ENCODE peak calls at places on chromosomes 4 and X, in four cellular contexts. One of them, this sample, is unnamed.

GRCh38 chr4:83929550-83929949 is 393.6 kb downstream of the GPAT3 start:
- DNase-seq in cardiac muscle cell: no peak
- DNase-seq in HEK293T: no peak
- DNase-seq in EL: no peak
- DNase-seq in this sample: no peak

GRCh38 chr4:107060388-107060787 is 24.3 kb upstream of the DKK2 start:
- DNase-seq in EL: peak; percentile 7
- DNase-seq in cardiac muscle cell: no peak
- DNase-seq in HEK293T: no peak
- DNase-seq in this sample: no peak

GRCh38 chr4:102780476-102781144 is 19.8 kb upstream of the MANBA start:
- DNase-seq in cardiac muscle cell: peak; percentile 5
- DNase-seq in EL: peak; percentile 22
- DNase-seq in HEK293T: peak; percentile 14
- DNase-seq in this sample: no peak

GRCh38 chr4:61648264-61648663 is 448.1 kb downstream of the ADGRL3 start:
- DNase-seq in EL: no peak
- DNase-seq in cardiac muscle cell: no peak
- DNase-seq in HEK293T: no peak
- DNase-seq in this sample: peak; percentile 67

GRCh38 chrX:47143894-47144625 is 442 bp downstream of the NDUFB11 start:
- DNase-seq in HEK293T: no peak
- DNase-seq in EL: peak; percentile 29
- DNase-seq in cardiac muscle cell: peak; percentile 23
- DNase-seq in this sample: no peak

GRCh38 chr4:7793186-7793585 is 146.5 kb downstream of the AFAP1 start:
- DNase-seq in EL: no peak
- DNase-seq in cardiac muscle cell: no peak
- DNase-seq in HEK293T: no peak
- DNase-seq in this sample: no peak

GRCh38 chr4:56743550-56743949 is 62.5 kb upstream of the HOPX start:
- DNase-seq in HEK293T: peak; percentile 13
- DNase-seq in cardiac muscle cell: no peak
- DNase-seq in EL: no peak
- DNase-seq in this sample: no peak

GRCh38 chr4:148704291-148704690 is 262.1 kb upstream of the NR3C2 start:
- DNase-seq in cardiac muscle cell: no peak
- DNase-seq in EL: no peak
- DNase-seq in HEK293T: no peak
- DNase-seq in this sample: no peak

GRCh38 chrX:20433376-20433775 is 166.7 kb upstream of the RPS6KA3 start:
- DNase-seq in HEK293T: no peak
- DNase-seq in cardiac muscle cell: no peak
- DNase-seq in EL: peak; percentile 59
- DNase-seq in this sample: no peak

GRCh38 chrX:23493941-23494374 is 159.3 kb downstream of the PTCHD1 start:
- DNase-seq in EL: peak; percentile 28
- DNase-seq in HEK293T: no peak
- DNase-seq in cardiac muscle cell: no peak
- DNase-seq in this sample: no peak

GRCh38 chr4:165512464-165512863 is 133.7 kb downstream of the CPE start:
- DNase-seq in HEK293T: no peak
- DNase-seq in EL: no peak
- DNase-seq in cardiac muscle cell: no peak
- DNase-seq in this sample: no peak

GRCh38 chr4:86130160-86130933 is 229.5 kb downstream of the MAPK10 start:
- DNase-seq in EL: peak; percentile 1
- DNase-seq in HEK293T: no peak
- DNase-seq in cardiac muscle cell: no peak
- DNase-seq in this sample: no peak

GRCh38 chrX:130975947-130976346 is 72.9 kb upstream of the ENOX2 start:
- DNase-seq in cardiac muscle cell: peak; percentile 75
- DNase-seq in HEK293T: peak; percentile 72
- DNase-seq in EL: peak; percentile 34
- DNase-seq in this sample: peak; percentile 18

GRCh38 chr4:128718793-128719192 is 90.7 kb upstream of the JADE1 start:
- DNase-seq in HEK293T: no peak
- DNase-seq in EL: peak; percentile 72
- DNase-seq in cardiac muscle cell: no peak
- DNase-seq in this sample: no peak

GRCh38 chr4:157702821-157703220 is 470.0 kb downstream of the GASK1B start:
- DNase-seq in cardiac muscle cell: no peak
- DNase-seq in HEK293T: no peak
- DNase-seq in EL: no peak
- DNase-seq in this sample: peak; percentile 26

GRCh38 chr4:24576276-24576675 is 8.1 kb downstream of the DHX15 start:
- DNase-seq in EL: no peak
- DNase-seq in cardiac muscle cell: no peak
- DNase-seq in HEK293T: no peak
- DNase-seq in this sample: no peak

GRCh38 chr4:143025111-143025704 is 159.5 kb upstream of the USP38 start:
- DNase-seq in HEK293T: no peak
- DNase-seq in EL: peak; percentile 56
- DNase-seq in cardiac muscle cell: peak; percentile 10
- DNase-seq in this sample: no peak

GRCh38 chr4:18847276-18847890 is 825.8 kb upstream of the LCORL start:
- DNase-seq in EL: peak; percentile 12
- DNase-seq in HEK293T: no peak
- DNase-seq in cardiac muscle cell: no peak
- DNase-seq in this sample: no peak

GRCh38 chrX:153944140-153944799 is at the start of gene RENBP:
- DNase-seq in EL: no peak
- DNase-seq in cardiac muscle cell: peak; percentile 62
- DNase-seq in HEK293T: no peak
- DNase-seq in this sample: peak; percentile 81

GRCh38 chr4:168383510-168383909 is 65.0 kb upstream of the DDX60 start:
- DNase-seq in cardiac muscle cell: peak; percentile 29
- DNase-seq in HEK293T: no peak
- DNase-seq in EL: no peak
- DNase-seq in this sample: no peak

GRCh38 chr4:60368986-60369385 is 831.1 kb upstream of the ADGRL3 start:
- DNase-seq in EL: no peak
- DNase-seq in cardiac muscle cell: no peak
- DNase-seq in HEK293T: no peak
- DNase-seq in this sample: no peak

GRCh38 chrX:109632906-109633504 is 8.0 kb upstream of the KCNE5 start:
- DNase-seq in HEK293T: peak; percentile 55
- DNase-seq in cardiac muscle cell: peak; percentile 46
- DNase-seq in EL: peak; percentile 21
- DNase-seq in this sample: peak; percentile 34

GRCh38 chrX:129577473-129577872 is 37.4 kb downstream of the OCRL start:
- DNase-seq in cardiac muscle cell: no peak
- DNase-seq in HEK293T: no peak
- DNase-seq in EL: peak; percentile 65
- DNase-seq in this sample: no peak

GRCh38 chr4:26028793-26029511 is 114.9 kb downstream of the SMIM20 start:
- DNase-seq in EL: peak; percentile 44
- DNase-seq in cardiac muscle cell: peak; percentile 83
- DNase-seq in HEK293T: peak; percentile 12
- DNase-seq in this sample: peak; percentile 89

GRCh38 chr4:152036626-152037025 is 275.8 kb upstream of the GATB start:
- DNase-seq in EL: no peak
- DNase-seq in HEK293T: no peak
- DNase-seq in cardiac muscle cell: no peak
- DNase-seq in this sample: no peak

GRCh38 chrX:19535481-19535880 is 20.2 kb upstream of the MAP3K15 start:
- DNase-seq in cardiac muscle cell: peak; percentile 23
- DNase-seq in HEK293T: peak; percentile 39
- DNase-seq in EL: no peak
- DNase-seq in this sample: no peak

GRCh38 chrX:103846395-103846794 is 14.3 kb upstream of the RAB9B start:
- DNase-seq in EL: no peak
- DNase-seq in HEK293T: no peak
- DNase-seq in cardiac muscle cell: no peak
- DNase-seq in this sample: no peak

GRCh38 chrX:38893441-38893840 is 92.2 kb downstream of the MID1IP1 start:
- DNase-seq in cardiac muscle cell: no peak
- DNase-seq in HEK293T: no peak
- DNase-seq in EL: no peak
- DNase-seq in this sample: no peak

This sample was measured in retina.